ENCODE peak calls at places on chromosomes 7 and 10, in six cellular contexts. P, I, F, T, Z and N are unnamed samples.

GRCh38 chr7:155868955-155869783 is 56.9 kb upstream of the SHH start:
- DNase-seq in P (no peak), T (no peak), Z (no peak), I (peak), F (no peak), N (no peak)

GRCh38 chr7:85222522-85222921 is 35.7 kb upstream of the SEMA3D start:
- DNase-seq in Z (no peak), T (no peak), F (no peak), P (no peak), I (no peak), N (no peak)

GRCh38 chr10:88754272-88754671 is 5.5 kb upstream of the LIPN start:
- DNase-seq in Z (no peak), I (no peak), P (no peak), T (no peak), F (no peak), N (no peak)

GRCh38 chr10:75209325-75210192 is 1.0 kb upstream of the VDAC2 start:
- DNase-seq in I (peak), Z (peak), F (peak), T (peak), P (peak), N (peak)

GRCh38 chr10:13439771-13440708 is 88.8 kb downstream of the BEND7 start:
- DNase-seq in T (peak), I (peak), Z (peak), F (peak), P (peak), N (peak)

GRCh38 chr10:91805110-91805825 is 7.0 kb downstream of the TNKS2 start:
- DNase-seq in F (no peak), T (no peak), I (no peak), Z (no peak), P (no peak), N (no peak)

GRCh38 chr10:7319632-7320031 is 91.2 kb downstream of the SFMBT2 start:
- DNase-seq in I (no peak), T (no peak), Z (no peak), F (no peak), P (no peak), N (no peak)

GRCh38 chr7:26863504-26864308 is 684 bp downstream of the SKAP2 start:
- DNase-seq in F (no peak), P (no peak), I (no peak), T (no peak), Z (no peak), N (peak)

GRCh38 chr10:125016611-125017202 is 74.8 kb downstream of the ZRANB1 start:
- DNase-seq in Z (no peak), I (peak), P (peak), T (no peak), F (no peak), N (no peak)

GRCh38 chr10:22643116-22643515 is 71.3 kb downstream of the PIP4K2A start:
- DNase-seq in Z (no peak), T (no peak), I (no peak), F (no peak), P (no peak), N (no peak)

GRCh38 chr7:135664046-135664589 is 1.8 kb downstream of the STMP1 start:
- DNase-seq in T (no peak), P (no peak), F (no peak), Z (no peak), I (no peak), N (no peak)

GRCh38 chr10:133276435-133277201 is at the start of gene ADAM8:
- DNase-seq in F (peak), P (no peak), Z (no peak), I (no peak), T (peak), N (peak)

GRCh38 chr10:42367532-42368230 is 270.7 kb downstream of the ZNF33B start:
- DNase-seq in P (peak), F (peak), I (peak), T (peak), Z (peak), N (peak)

GRCh38 chr10:108566216-108567107 is 1356.8 kb downstream of the XPNPEP1 start:
- DNase-seq in I (no peak), T (no peak), F (no peak), P (no peak), Z (no peak), N (no peak)

GRCh38 chr10:92574545-92575377 is 868 bp upstream of the IDE start:
- DNase-seq in T (no peak), Z (no peak), I (no peak), P (no peak), F (no peak), N (no peak)

GRCh38 chr7:47370461-47371042 is 211.4 kb downstream of the TNS3 start:
- DNase-seq in Z (no peak), T (no peak), P (no peak), F (no peak), I (no peak), N (no peak)
- H3K27ac ChIP-seq in Z (no peak), T (peak), P (no peak), F (no peak), I (no peak), N (peak)

GRCh38 chr10:64379898-64380297 is 858.7 kb downstream of the REEP3 start:
- DNase-seq in P (no peak), I (peak), F (no peak), T (peak), Z (no peak), N (no peak)
- TF ChIP-seq CTCF in P (no peak), I (no peak), F (no peak), T (peak), Z (no peak), N (no peak)

GRCh38 chr7:151085691-151086620 is at the start of gene AGAP3:
- DNase-seq in Z (peak), I (peak), F (peak), P (peak), T (peak), N (peak)
- TF ChIP-seq POLR2A in Z (peak), I (no peak), F (peak), P (no peak), T (peak), N (peak)

GRCh38 chr7:139646566-139646965 is 123.1 kb downstream of the CLEC2L start:
- DNase-seq in P (no peak), Z (no peak), I (no peak), F (no peak), T (no peak), N (no peak)
- H3K27ac ChIP-seq in P (peak), Z (peak), I (no peak), F (peak), T (no peak), N (no peak)

GRCh38 chr10:71722849-71723248 is 3.3 kb upstream of the C10orf105 start:
- DNase-seq in Z (no peak), I (no peak), T (no peak), P (no peak), F (no peak), N (no peak)
- TF ChIP-seq CTCF in Z (no peak), I (no peak), T (no peak), P (no peak), F (no peak), N (no peak)

GRCh38 chr10:126124044-126124443 is 227.7 kb downstream of the FANK1 start:
- DNase-seq in Z (no peak), T (no peak), F (no peak), I (no peak), P (no peak), N (no peak)
- TF ChIP-seq POLR2A in Z (no peak), T (no peak), F (no peak), I (no peak), P (no peak), N (no peak)

GRCh38 chr7:80393786-80394185 is 118.1 kb downstream of the GNAT3 start:
- DNase-seq in T (no peak), Z (no peak), I (no peak), P (no peak), F (no peak), N (no peak)
- H3K27ac ChIP-seq in T (no peak), Z (no peak), I (no peak), P (no peak), F (no peak), N (no peak)

DNA sequence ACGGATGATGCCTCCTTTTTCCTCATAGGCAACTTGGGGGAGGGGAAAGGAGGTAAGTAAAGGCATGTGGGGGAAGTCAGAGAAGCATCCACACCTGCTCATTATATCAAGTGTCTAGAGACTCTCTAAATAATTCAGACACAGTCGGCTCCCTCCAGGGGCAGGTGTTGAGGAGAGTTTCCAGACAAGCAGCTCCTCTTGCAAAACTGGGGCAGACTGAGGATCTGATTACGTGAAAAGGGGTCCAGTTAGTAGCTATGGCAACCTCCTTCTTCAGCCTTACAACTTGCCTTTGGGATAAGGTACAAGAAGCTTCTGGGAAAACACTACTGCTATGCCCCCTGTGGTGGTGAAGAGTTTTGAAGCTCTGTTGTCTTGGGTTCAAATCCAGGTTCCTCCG is 39.0 kb upstream of the SORBS1 start:
- DNase-seq in P (no peak), F (no peak), T (no peak), Z (no peak), I (no peak), N (no peak)
- TF ChIP-seq CTCF in P (no peak), F (no peak), T (no peak), Z (no peak), I (no peak), N (no peak)

DNA sequence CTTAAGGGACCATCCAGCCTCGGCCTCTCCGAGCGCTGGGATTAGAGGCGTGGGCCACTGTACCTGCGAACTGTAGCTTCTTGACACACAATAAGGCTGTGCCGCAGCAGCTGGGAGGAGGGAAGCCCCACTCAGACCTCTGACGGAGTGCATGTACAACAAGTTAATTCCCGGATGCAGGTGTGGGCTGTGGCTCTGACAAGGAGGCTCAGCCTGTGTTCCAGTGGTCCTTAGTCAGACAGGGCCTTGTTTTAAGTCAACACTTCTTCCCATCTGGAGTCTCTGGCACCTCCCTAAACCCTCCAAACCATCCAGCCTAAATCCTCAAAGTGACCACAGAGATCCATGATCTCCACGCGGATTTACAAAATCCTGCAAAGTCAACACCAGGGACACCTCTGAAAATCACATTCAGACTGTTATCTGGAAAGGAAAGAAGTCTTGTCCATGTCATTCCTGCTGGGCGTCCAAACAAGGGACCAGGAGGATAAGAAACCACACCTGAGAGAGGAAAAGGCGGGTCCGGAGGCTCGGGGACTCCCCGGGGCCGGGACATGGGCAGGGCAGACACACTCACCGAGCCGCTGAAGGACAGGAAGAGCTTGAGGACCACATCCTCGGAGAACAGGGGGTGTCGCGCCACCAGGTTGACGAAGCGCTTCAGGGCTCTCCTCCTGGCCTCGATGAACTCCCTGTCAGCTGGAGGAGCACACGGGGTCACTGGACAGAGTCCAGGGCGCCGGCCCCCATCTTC is 29.4 kb downstream of the NUDT1 start:
- DNase-seq in P (no peak), Z (no peak), T (no peak), F (no peak), I (no peak), N (no peak)
- TF ChIP-seq POLR2A in P (no peak), Z (no peak), T (no peak), F (no peak), I (no peak), N (no peak)